ENCODE peak calls at places on chromosomes 11 and 22, in eight cellular contexts. E, R, I, U, M, T, W and Y are unnamed samples.

GRCh38 chr11:69662806-69663205 is 12.3 kb downstream of the LTO1 start:
- DNase-seq in E (no peak), R (no peak), I (no peak), U (no peak), M (no peak), T (no peak), W (no peak), Y (no peak)

GRCh38 chr11:126413426-126413825 is 57.9 kb downstream of the ST3GAL4 start:
- DNase-seq in E (no peak), R (no peak), I (no peak), U (no peak), M (no peak), T (no peak), W (no peak), Y (peak; percentile 55)

GRCh38 chr22:20494978-20495860 is at the start of gene KLHL22:
- DNase-seq in E (peak; percentile 13), R (peak; percentile 27), I (no peak), U (peak; percentile 6), M (peak; percentile 46), T (no peak), W (peak; percentile 48), Y (peak; percentile 60)

GRCh38 chr11:60363542-60364525 is 14.5 kb upstream of the MS4A7 start:
- DNase-seq in E (peak; percentile 50), R (peak; percentile 70), I (peak; percentile 6), U (no peak), M (peak; percentile 52), T (peak; percentile 48), W (peak; percentile 62), Y (no peak)

GRCh38 chr11:17351510-17352176 is at the start of gene NCR3LG1:
- DNase-seq in E (peak; percentile 46), R (peak; percentile 44), I (no peak), U (no peak), M (peak; percentile 71), T (peak; percentile 41), W (peak; percentile 50), Y (peak; percentile 89)

GRCh38 chr11:6259638-6260019 is at the start of gene CCKBR:
- DNase-seq in E (no peak), R (no peak), I (no peak), U (no peak), M (no peak), T (no peak), W (no peak), Y (peak; percentile 81)

GRCh38 chr11:57222239-57222638 is 14.8 kb downstream of the APLNR start:
- DNase-seq in E (no peak), R (no peak), I (no peak), U (no peak), M (no peak), T (no peak), W (no peak), Y (no peak)

GRCh38 chr22:37377927-37378326 is 49.4 kb downstream of the ELFN2 start:
- DNase-seq in E (no peak), R (no peak), I (no peak), U (no peak), M (no peak), T (no peak), W (no peak), Y (no peak)

GRCh38 chr11:116715383-116715782 is 57.4 kb downstream of the BUD13 start:
- DNase-seq in E (no peak), R (no peak), I (no peak), U (no peak), M (no peak), T (no peak), W (no peak), Y (no peak)